ENCODE peak calls at places on chromosomes 5 and 9, in five cellular contexts. P, O, J, M and H are unnamed samples.

GRCh38 chr5:34684281-34684979 is 28.3 kb downstream of the RAI14 start:
- DNase-seq in P (no peak), O (peak; percentile 83), J (peak; percentile 48), M (peak; percentile 97), H (no peak)

GRCh38 chr5:27403248-27403882 is 365.0 kb upstream of the CDH9 start:
- DNase-seq in P (no peak), O (peak; percentile 1), J (no peak), M (no peak), H (no peak)

GRCh38 chr9:4750021-4750673 is 9.1 kb upstream of the AK3 start:
- DNase-seq in P (no peak), O (peak; percentile 46), J (no peak), M (no peak), H (no peak)

GRCh38 chr5:156913719-156914370 is 49.2 kb downstream of the TIMD4 start:
- DNase-seq in P (no peak), O (no peak), J (no peak), M (no peak), H (no peak)

GRCh38 chr5:106566031-106566430 is 1104.7 kb downstream of the EFNA5 start:
- DNase-seq in P (no peak), O (no peak), J (no peak), M (no peak), H (no peak)

GRCh38 chr9:18632624-18633407 is 158.9 kb downstream of the ADAMTSL1 start:
- DNase-seq in P (peak; percentile 84), O (peak; percentile 89), J (no peak), M (no peak), H (no peak)

GRCh38 chr5:56012281-56012963 is 17.7 kb upstream of the IL6ST start:
- DNase-seq in P (no peak), O (peak; percentile 81), J (peak; percentile 54), M (peak; percentile 56), H (no peak)

GRCh38 chr5:27315541-27316282 is 277.3 kb upstream of the CDH9 start:
- DNase-seq in P (peak; percentile 31), O (peak; percentile 82), J (no peak), M (no peak), H (no peak)

GRCh38 chr5:90803891-90804290 is 245.3 kb downstream of the ADGRV1 start:
- DNase-seq in P (no peak), O (peak; percentile 8), J (no peak), M (no peak), H (no peak)

GRCh38 chr9:34072868-34073590 is 24.3 kb upstream of the UBAP2 start:
- DNase-seq in P (peak; percentile 51), O (peak; percentile 88), J (peak; percentile 87), M (peak; percentile 50), H (peak; percentile 86)

GRCh38 chr5:158947831-158948230 is 151.9 kb downstream of the EBF1 start:
- DNase-seq in P (no peak), O (peak; percentile 19), J (no peak), M (no peak), H (no peak)

GRCh38 chr5:39074009-39074886 is at the start of gene RICTOR:
- DNase-seq in P (peak; percentile 50), O (peak; percentile 82), J (peak; percentile 89), M (peak; percentile 67), H (no peak)

GRCh38 chr5:39079147-39079546 is 4.9 kb upstream of the RICTOR start:
- DNase-seq in P (no peak), O (no peak), J (no peak), M (no peak), H (no peak)

GRCh38 chr5:39076757-39077475 is 2.7 kb upstream of the RICTOR start:
- DNase-seq in P (no peak), O (peak; percentile 45), J (no peak), M (peak; percentile 96), H (no peak)

GRCh38 chr5:39073759-39074008 is 515 bp downstream of the RICTOR start:
- DNase-seq in P (no peak), O (no peak), J (no peak), M (no peak), H (no peak)

DNA sequence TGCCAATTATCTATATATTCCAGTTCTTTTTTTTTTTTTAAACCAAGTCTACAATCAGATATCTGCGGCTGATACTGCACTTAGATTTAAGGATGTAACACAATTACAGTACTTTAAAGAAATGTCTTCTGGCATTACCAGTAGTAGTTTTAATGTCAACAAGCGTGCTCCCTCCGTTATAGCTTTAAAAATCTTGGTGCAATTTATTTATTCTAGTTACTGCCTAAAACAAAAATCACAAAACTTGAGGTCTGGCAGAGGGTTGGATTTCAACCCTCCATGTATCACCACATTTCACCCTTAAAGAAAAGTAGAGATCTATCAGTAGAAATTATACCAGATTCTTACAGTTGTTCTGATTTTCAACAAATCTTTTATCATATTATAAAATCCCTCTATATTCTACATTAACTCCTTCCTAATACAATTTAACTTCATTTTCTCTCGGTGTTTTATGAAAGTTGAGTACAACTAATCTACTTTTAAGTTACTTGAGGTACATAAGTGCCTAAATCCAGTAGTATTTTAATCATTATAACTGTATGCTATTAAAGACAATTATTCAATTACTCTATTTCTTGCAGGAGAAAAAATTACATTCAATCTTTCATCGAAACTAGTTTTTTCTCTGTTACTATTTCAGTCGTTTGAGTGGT is 2.0 kb upstream of the RICTOR start:
- DNase-seq in P (no peak), O (no peak), J (no peak), M (no peak), H (no peak)
- TF ChIP-seq CTCF in P (no peak), O (no peak), J (no peak), M (no peak), H (no peak)

GRCh38 chr5:136039202-136039601 is 10.4 kb downstream of the TGFBI start:
- DNase-seq in P (no peak), O (no peak), J (no peak), M (no peak), H (no peak)
- TF ChIP-seq CTCF in P (no peak), O (no peak), J (no peak), M (no peak), H (no peak)

DNA sequence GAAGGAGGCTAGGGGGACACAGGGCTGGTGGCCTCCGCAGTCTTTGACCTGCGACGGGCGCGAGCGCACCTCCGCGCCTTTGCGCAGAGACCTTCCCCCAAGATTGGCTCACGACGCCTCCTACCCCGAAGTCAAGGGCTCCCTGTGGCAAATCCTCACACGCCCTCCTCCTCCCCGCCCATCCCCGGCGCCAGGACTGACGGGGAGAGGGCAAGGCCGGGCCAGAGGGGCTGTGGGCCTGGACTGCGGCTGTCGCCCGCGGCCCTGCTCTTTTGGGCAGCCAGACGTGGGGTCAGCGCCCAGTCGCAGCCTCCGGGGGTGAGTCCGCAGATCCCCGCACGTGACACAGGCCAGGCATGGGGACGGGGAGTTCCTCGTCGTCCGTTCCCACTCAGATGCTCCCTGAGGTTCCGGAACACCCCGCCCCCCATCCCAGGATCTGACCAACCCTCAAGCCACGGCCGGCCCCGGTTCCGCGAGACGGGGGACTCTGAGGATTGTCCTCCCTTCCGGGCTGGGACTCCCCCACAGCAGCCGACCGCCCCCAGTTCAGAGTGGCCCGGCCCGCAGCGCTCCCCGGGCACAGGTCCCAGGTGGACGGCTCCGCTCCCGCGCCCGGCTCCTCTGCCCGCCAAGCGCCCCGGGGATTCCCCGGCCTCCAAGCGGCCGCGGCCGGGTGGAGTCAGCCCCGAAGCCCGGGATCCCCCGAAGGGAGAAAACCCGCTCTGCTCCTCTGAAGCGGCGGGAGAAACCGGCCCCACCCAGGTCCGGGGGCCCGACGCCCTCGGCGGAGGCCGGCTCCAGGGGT is 534 bp upstream of the ANKRD33B start:
- DNase-seq in P (no peak), O (peak; percentile 41), J (peak; percentile 37), M (no peak), H (no peak)
- TF ChIP-seq CTCF in P (no peak), O (no peak), J (no peak), M (no peak), H (no peak)

GRCh38 chr5:145834917-145835838 is at the start of gene PRELID2:
- DNase-seq in P (peak; percentile 46), O (peak; percentile 88), J (peak; percentile 95), M (peak; percentile 80), H (no peak)
- TF ChIP-seq CTCF in P (no peak), O (no peak), J (no peak), M (peak; percentile 2), H (no peak)